ENCODE peak calls at places on chromosome 5, in eight cellular contexts. P is amygdala, X is mammary epithelial cell, K is cardiac muscle cell, E is C1 segment of cervical spinal cord, T is left lobe of liver, F is iPS DF 6.9, C is K562. A is an unnamed sample.

GRCh38 chr5:133801431-133801830 is 167.0 kb downstream of the C5orf15 start:
- DNase-seq in P (no peak), X (no peak), K (no peak), E (no peak), T (no peak), F (no peak), C (no peak), A (no peak)

GRCh38 chr5:82356808-82357671 is 78.9 kb upstream of the RPS23 start:
- DNase-seq in P (no peak), X (peak), K (no peak), E (no peak), T (peak), F (no peak), C (peak), A (peak)

GRCh38 chr5:150516011-150516410 is 8.1 kb downstream of the NDST1 start:
- DNase-seq in P (no peak), X (no peak), K (peak), E (no peak), T (no peak), F (no peak), C (peak), A (peak)

GRCh38 chr5:168881427-168882149 is 302.4 kb upstream of the PANK3 start:
- DNase-seq in P (no peak), X (no peak), K (peak), E (no peak), T (no peak), F (peak), C (peak), A (no peak)

GRCh38 chr5:158049459-158049858 is 190.5 kb upstream of the CLINT1 start:
- DNase-seq in P (no peak), X (no peak), K (no peak), E (no peak), T (no peak), F (no peak), C (no peak), A (no peak)

GRCh38 chr5:56638768-56639238 is 176.5 kb upstream of the MAP3K1 start:
- DNase-seq in P (no peak), X (peak), K (no peak), E (no peak), T (no peak), F (no peak), C (no peak), A (no peak)

GRCh38 chr5:24609694-24610093 is 35.1 kb downstream of the CDH10 start:
- DNase-seq in P (no peak), X (no peak), K (no peak), E (no peak), T (no peak), F (no peak), C (no peak), A (no peak)

GRCh38 chr5:142063878-142064331 is 44.7 kb upstream of the NDFIP1 start:
- DNase-seq in P (peak), X (peak), K (peak), E (peak), T (no peak), F (no peak), C (no peak), A (peak)

GRCh38 chr5:168786142-168786541 is 207.0 kb upstream of the PANK3 start:
- DNase-seq in P (no peak), X (no peak), K (no peak), E (no peak), T (no peak), F (no peak), C (no peak), A (no peak)

GRCh38 chr5:89996892-89997291 is 412.7 kb downstream of the CETN3 start:
- DNase-seq in P (no peak), X (no peak), K (no peak), E (no peak), T (no peak), F (no peak), C (no peak), A (no peak)

GRCh38 chr5:175671013-175671412 is 13.1 kb downstream of the HRH2 start:
- DNase-seq in P (no peak), X (no peak), K (peak), E (no peak), T (no peak), F (no peak), C (no peak), A (no peak)

GRCh38 chr5:177393990-177394389 is 6.5 kb downstream of the PFN3 start:
- DNase-seq in P (no peak), X (no peak), K (no peak), E (no peak), T (no peak), F (no peak), C (no peak), A (no peak)

GRCh38 chr5:96064905-96065304 is 103.3 kb upstream of the ELL2 start:
- DNase-seq in P (no peak), X (no peak), K (no peak), E (no peak), T (no peak), F (no peak), C (no peak), A (no peak)

GRCh38 chr5:133861161-133861737 is 107.2 kb downstream of the C5orf15 start:
- DNase-seq in P (no peak), X (no peak), K (no peak), E (no peak), T (no peak), F (no peak), C (no peak), A (no peak)

GRCh38 chr5:78569441-78569840 is 79.1 kb downstream of the LHFPL2 start:
- DNase-seq in P (peak), X (no peak), K (peak), E (no peak), T (no peak), F (no peak), C (peak), A (peak)

GRCh38 chr5:74555991-74556390 is 84.5 kb downstream of the ENC1 start:
- DNase-seq in P (no peak), X (no peak), K (no peak), E (no peak), T (no peak), F (no peak), C (peak), A (no peak)

GRCh38 chr5:142716963-142717362 is 31.1 kb upstream of the FGF1 start:
- DNase-seq in P (peak), X (peak), K (peak), E (peak), T (peak), F (no peak), C (peak), A (peak)

GRCh38 chr5:41821051-41821450 is 49.2 kb downstream of the OXCT1 start:
- DNase-seq in P (no peak), X (no peak), K (no peak), E (no peak), T (no peak), F (no peak), C (no peak), A (no peak)

GRCh38 chr5:128199104-128199503 is 115.5 kb downstream of the SLC12A2 start:
- DNase-seq in P (no peak), X (peak), K (no peak), E (no peak), T (no peak), F (no peak), C (peak), A (peak)

GRCh38 chr5:107875834-107876233 is 205.1 kb upstream of the EFNA5 start:
- DNase-seq in P (no peak), X (no peak), K (no peak), E (no peak), T (no peak), F (no peak), C (no peak), A (peak)

GRCh38 chr5:179840321-179840720 is 18.3 kb downstream of the MRNIP start:
- DNase-seq in P (no peak), X (no peak), K (no peak), E (no peak), T (no peak), F (no peak), C (no peak), A (no peak)

GRCh38 chr5:71697967-71698366 is 21.1 kb upstream of the CARTPT start:
- DNase-seq in P (no peak), X (no peak), K (no peak), E (no peak), T (no peak), F (peak), C (peak), A (no peak)

GRCh38 chr5:176621661-176622079 is 8.7 kb downstream of the SNCB start:
- DNase-seq in P (no peak), X (no peak), K (peak), E (no peak), T (no peak), F (no peak), C (peak), A (no peak)

GRCh38 chr5:54547711-54548250 is 30.2 kb downstream of the SNX18 start:
- DNase-seq in P (no peak), X (peak), K (no peak), E (no peak), T (peak), F (no peak), C (no peak), A (peak)

GRCh38 chr5:57592236-57592635 is 109.6 kb upstream of the ACTBL2 start:
- DNase-seq in P (no peak), X (peak), K (no peak), E (no peak), T (no peak), F (no peak), C (no peak), A (no peak)

GRCh38 chr5:74412064-74412463 is 228.5 kb downstream of the ENC1 start:
- DNase-seq in P (no peak), X (no peak), K (no peak), E (no peak), T (no peak), F (no peak), C (no peak), A (no peak)

GRCh38 chr5:88480245-88480644 is 211.6 kb upstream of the TMEM161B start:
- DNase-seq in P (no peak), X (no peak), K (no peak), E (no peak), T (no peak), F (no peak), C (no peak), A (no peak)

GRCh38 chr5:151739939-151740335 is 18.5 kb downstream of the ATOX1 start:
- DNase-seq in P (no peak), X (peak), K (no peak), E (no peak), T (no peak), F (no peak), C (no peak), A (peak)

GRCh38 chr5:97142521-97143254 is at the start of gene LIX1:
- DNase-seq in P (peak), X (peak), K (peak), E (peak), T (no peak), F (no peak), C (peak), A (peak)

GRCh38 chr5:442335-443238 is at the start of gene EXOC3:
- DNase-seq in P (peak), X (peak), K (peak), E (peak), T (peak), F (no peak), C (peak), A (peak)

GRCh38 chr5:167947312-167947711 is 344.1 kb upstream of the WWC1 start:
- DNase-seq in P (no peak), X (no peak), K (no peak), E (no peak), T (no peak), F (no peak), C (no peak), A (no peak)

GRCh38 chr5:68673451-68674180 is 420.2 kb upstream of the SLC30A5 start:
- DNase-seq in P (no peak), X (peak), K (no peak), E (no peak), T (peak), F (no peak), C (no peak), A (no peak)

GRCh38 chr5:42377496-42377895 is 45.7 kb upstream of the GHR start:
- DNase-seq in P (no peak), X (peak), K (no peak), E (no peak), T (no peak), F (no peak), C (no peak), A (no peak)

GRCh38 chr5:15459200-15459599 is 40.8 kb upstream of the FBXL7 start:
- DNase-seq in P (no peak), X (no peak), K (no peak), E (no peak), T (no peak), F (no peak), C (no peak), A (no peak)

GRCh38 chr5:157322581-157322980 is 56.7 kb downstream of the CYFIP2 start:
- DNase-seq in P (no peak), X (no peak), K (no peak), E (no peak), T (no peak), F (no peak), C (no peak), A (no peak)

GRCh38 chr5:73541981-73542380 is 23.5 kb downstream of the ANKRA2 start:
- DNase-seq in P (no peak), X (no peak), K (no peak), E (no peak), T (no peak), F (no peak), C (no peak), A (no peak)

GRCh38 chr5:32076699-32077695 is 97.1 kb downstream of the GOLPH3 start:
- DNase-seq in P (no peak), X (peak), K (peak), E (no peak), T (peak), F (no peak), C (peak), A (peak)

GRCh38 chr5:125992050-125992449 is 431.2 kb upstream of the GRAMD2B start:
- DNase-seq in P (no peak), X (no peak), K (no peak), E (no peak), T (no peak), F (no peak), C (no peak), A (no peak)